ENCODE peak calls at places on chromosomes 5 and 9, in five cellular contexts. J is choroid plexus epithelial cell, G is NCI-H510A treated with DMSO at 0.1 percent for 48 hours, I is anterior cingulate cortex, C is foreskin fibroblast. H is an unnamed sample.

GRCh38 chr9:78539904-78540303 is 243.0 kb downstream of the PSAT1 start:
- DNase-seq in J (peak), G (peak), I (no peak), C (peak), H (no peak)

GRCh38 chr9:127654619-127655018 is 42.5 kb downstream of the STXBP1 start:
- DNase-seq in J (peak), G (no peak), I (no peak), C (no peak), H (no peak)

GRCh38 chr9:108953983-108954574 is 19.9 kb downstream of the ABITRAM start:
- DNase-seq in J (peak), G (peak), I (no peak), C (peak), H (no peak)

GRCh38 chr5:141636413-141637265 is at the start of the genes HDAC3 and RELL2:
- DNase-seq in J (peak), G (peak), I (peak), C (peak), H (peak)

GRCh38 chr9:92645041-92645440 is 24.9 kb downstream of the IPPK start:
- DNase-seq in J (no peak), G (no peak), I (no peak), C (no peak), H (no peak)

GRCh38 chr9:107158321-107158720 is 124.8 kb upstream of the RAD23B start:
- DNase-seq in J (peak), G (peak), I (no peak), C (peak), H (peak)

GRCh38 chr5:62982348-62982747 is 403.7 kb downstream of the LRRC70 start:
- DNase-seq in J (peak), G (no peak), I (no peak), C (no peak), H (no peak)

GRCh38 chr9:672833-673232 is 168.7 kb upstream of the DMRT1 start:
- DNase-seq in J (no peak), G (no peak), I (no peak), C (no peak), H (no peak)

GRCh38 chr9:111839981-111840380 is 45.2 kb upstream of the SHOC1 start:
- DNase-seq in J (peak), G (no peak), I (no peak), C (peak), H (no peak)

GRCh38 chr5:131186561-131187256 is 16.0 kb downstream of the LYRM7 start:
- DNase-seq in J (peak), G (no peak), I (no peak), C (peak), H (peak)

GRCh38 chr9:37466037-37466709 is 923 bp upstream of the ZBTB5 start:
- DNase-seq in J (peak), G (no peak), I (peak), C (peak), H (no peak)

GRCh38 chr5:174275959-174276358 is 230.5 kb downstream of the NSG2 start:
- DNase-seq in J (no peak), G (no peak), I (no peak), C (no peak), H (no peak)

GRCh38 chr5:35856186-35857003 is at the start of gene IL7R:
- DNase-seq in J (peak), G (no peak), I (no peak), C (no peak), H (no peak)

GRCh38 chr5:146192571-146193043 is 10.2 kb upstream of the LARS1 start:
- DNase-seq in J (no peak), G (no peak), I (no peak), C (no peak), H (no peak)

GRCh38 chr5:135747824-135748223 is 86.6 kb upstream of the SLC25A48 start:
- DNase-seq in J (no peak), G (no peak), I (no peak), C (no peak), H (no peak)

GRCh38 chr9:16608906-16609305 is 261.6 kb downstream of the BNC2 start:
- DNase-seq in J (no peak), G (no peak), I (no peak), C (no peak), H (no peak)

GRCh38 chr5:61052870-61053269 is 107.9 kb downstream of the NDUFAF2 start:
- DNase-seq in J (peak), G (no peak), I (no peak), C (peak), H (no peak)

GRCh38 chr5:119378075-119378699 is 22.4 kb downstream of the TNFAIP8 start:
- DNase-seq in J (no peak), G (no peak), I (no peak), C (peak), H (no peak)

GRCh38 chr5:5344606-5345005 is 77.9 kb upstream of the ICE1 start:
- DNase-seq in J (no peak), G (no peak), I (no peak), C (no peak), H (no peak)

GRCh38 chr9:123658792-123659191 is 271.1 kb downstream of the DENND1A start:
- DNase-seq in J (no peak), G (peak), I (no peak), C (no peak), H (no peak)

GRCh38 chr9:114003756-114004155 is 74.3 kb downstream of the AMBP start:
- DNase-seq in J (no peak), G (no peak), I (no peak), C (peak), H (no peak)

GRCh38 chr5:81749562-81750307 is 1.2 kb downstream of the SSBP2 start:
- DNase-seq in J (peak), G (no peak), I (no peak), C (peak), H (no peak)

GRCh38 chr5:139180850-139181785 is 17.1 kb downstream of the SIL1 start:
- DNase-seq in J (peak), G (no peak), I (no peak), C (peak), H (no peak)

GRCh38 chr9:128409998-128410397 is 10.7 kb upstream of the CERCAM start:
- DNase-seq in J (peak), G (no peak), I (peak), C (peak), H (no peak)

GRCh38 chr5:123120197-123120596 is 31.2 kb downstream of the PRDM6 start:
- DNase-seq in J (peak), G (no peak), I (no peak), C (no peak), H (no peak)

GRCh38 chr5:17944046-17944445 is 309.8 kb downstream of the TAF11L14 start:
- DNase-seq in J (no peak), G (no peak), I (no peak), C (no peak), H (no peak)

GRCh38 chr5:79181419-79182022 is 54.4 kb upstream of the JMY start:
- DNase-seq in J (peak), G (no peak), I (no peak), C (peak), H (no peak)

H was measured in SHP77 treated with DMSO at 0.1 percent for 48 hours.